ENCODE peak calls at places on chromosomes 4 and X, in five cellular contexts. L is SK-N-SH, H is HepG2, V is K562, J is GM12878. C is an unnamed sample.

GRCh38 chrX:67613366-67613765 is 69.5 kb downstream of the AR start:
- DNase-seq in L (no peak), H (no peak), V (no peak), J (no peak), C (no peak)

GRCh38 chr4:77917601-77918000 is 55.0 kb downstream of the MRPL1 start:
- DNase-seq in L (no peak), H (no peak), V (no peak), J (no peak), C (no peak)

GRCh38 chr4:2116687-2117400 is 57.7 kb downstream of the NAT8L start:
- DNase-seq in L (no peak), H (no peak), V (no peak), J (no peak), C (no peak)

GRCh38 chr4:123299212-123299651 is 97.4 kb upstream of the SPRY1 start:
- DNase-seq in L (no peak), H (no peak), V (no peak), J (no peak), C (no peak)

GRCh38 chr4:107219681-107220080 is 183.6 kb upstream of the DKK2 start:
- DNase-seq in L (no peak), H (no peak), V (no peak), J (no peak), C (no peak)

GRCh38 chr4:81466841-81467671 is 4.7 kb downstream of the RASGEF1B start:
- DNase-seq in L (peak), H (peak), V (peak), J (peak), C (peak)

GRCh38 chrX:118495958-118496762 is 545 bp downstream of the DOCK11 start:
- DNase-seq in L (peak), H (no peak), V (peak), J (no peak), C (peak)

GRCh38 chr4:3399277-3400194 is 42.2 kb upstream of the HGFAC start:
- DNase-seq in L (peak), H (peak), V (peak), J (no peak), C (no peak)

GRCh38 chr4:3470244-3471097 is 7.4 kb downstream of the DOK7 start:
- DNase-seq in L (no peak), H (no peak), V (no peak), J (no peak), C (no peak)

GRCh38 chr4:84279678-84280077 is 219.4 kb downstream of the NKX6-1 start:
- DNase-seq in L (no peak), H (no peak), V (no peak), J (no peak), C (peak)

GRCh38 chr4:74364649-74365491 is at the start of gene EREG:
- DNase-seq in L (peak), H (no peak), V (peak), J (no peak), C (peak)

GRCh38 chr4:183961772-183962171 is 56.7 kb downstream of the STOX2 start:
- DNase-seq in L (no peak), H (no peak), V (no peak), J (no peak), C (no peak)

GRCh38 chr4:183515411-183515810 is 10.6 kb downstream of the ING2 start:
- DNase-seq in L (no peak), H (no peak), V (no peak), J (no peak), C (no peak)

GRCh38 chrX:152652060-152652459 is 14.4 kb downstream of the GABRQ start:
- DNase-seq in L (no peak), H (no peak), V (no peak), J (no peak), C (no peak)

GRCh38 chrX:108736509-108737479 is at the start of gene IRS4:
- DNase-seq in L (peak), H (peak), V (no peak), J (no peak), C (peak)

GRCh38 chr4:151169223-151169622 is 69.8 kb downstream of the RPS3A start:
- DNase-seq in L (peak), H (no peak), V (no peak), J (no peak), C (no peak)

GRCh38 chr4:141580523-141580922 is 55.9 kb upstream of the IL15 start:
- DNase-seq in L (no peak), H (no peak), V (no peak), J (no peak), C (no peak)

GRCh38 chr4:177574446-177574845 is 132.2 kb upstream of the AGA start:
- DNase-seq in L (no peak), H (no peak), V (no peak), J (no peak), C (no peak)

GRCh38 chrX:139949703-139950102 is 15.6 kb downstream of the CXorf66 start:
- DNase-seq in L (no peak), H (no peak), V (no peak), J (no peak), C (no peak)

GRCh38 chr4:15349426-15349825 is 78.4 kb upstream of the C1QTNF7 start:
- DNase-seq in L (no peak), H (no peak), V (no peak), J (no peak), C (no peak)

GRCh38 chr4:190018201-190018920 is 8.7 kb downstream of the FRG2 start:
- DNase-seq in L (no peak), H (no peak), V (no peak), J (no peak), C (no peak)

GRCh38 chr4:78624048-78624447 is 72.5 kb downstream of the ANXA3 start:
- DNase-seq in L (no peak), H (no peak), V (no peak), J (no peak), C (no peak)

GRCh38 chr4:112700679-112701078 is 63.7 kb downstream of the LARP7 start:
- DNase-seq in L (no peak), H (no peak), V (no peak), J (no peak), C (no peak)

GRCh38 chrX:112512509-112512908 is 167.2 kb downstream of the LHFPL1 start:
- DNase-seq in L (no peak), H (no peak), V (no peak), J (no peak), C (no peak)

GRCh38 chr4:3462321-3462789 is 751 bp upstream of the DOK7 start:
- DNase-seq in L (no peak), H (peak), V (no peak), J (no peak), C (no peak)

GRCh38 chr4:83150563-83151330 is 36.2 kb upstream of the PLAC8 start:
- DNase-seq in L (no peak), H (peak), V (no peak), J (no peak), C (no peak)

GRCh38 chr4:183399166-183399565 is 45.3 kb upstream of the CDKN2AIP start:
- DNase-seq in L (peak), H (no peak), V (peak), J (no peak), C (no peak)

GRCh38 chr4:169397762-169398161 is 127.0 kb upstream of the SH3RF1 start:
- DNase-seq in L (no peak), H (no peak), V (no peak), J (no peak), C (no peak)

GRCh38 chr4:165368114-165368513 is 10.7 kb upstream of the CPE start:
- DNase-seq in L (no peak), H (no peak), V (no peak), J (no peak), C (no peak)

GRCh38 chr4:91837608-91838029 is 466.1 kb upstream of the GRID2 start:
- DNase-seq in L (no peak), H (no peak), V (no peak), J (no peak), C (peak)

GRCh38 chrX:118519411-118520205 is 24.0 kb downstream of the DOCK11 start:
- DNase-seq in L (no peak), H (no peak), V (no peak), J (no peak), C (no peak)

GRCh38 chr4:22884157-22884556 is 191.4 kb downstream of the GBA3 start:
- DNase-seq in L (no peak), H (no peak), V (no peak), J (no peak), C (no peak)
- TF ChIP-seq REST in L (no peak), H (no peak), V (no peak), J (no peak), C (no peak)

DNA sequence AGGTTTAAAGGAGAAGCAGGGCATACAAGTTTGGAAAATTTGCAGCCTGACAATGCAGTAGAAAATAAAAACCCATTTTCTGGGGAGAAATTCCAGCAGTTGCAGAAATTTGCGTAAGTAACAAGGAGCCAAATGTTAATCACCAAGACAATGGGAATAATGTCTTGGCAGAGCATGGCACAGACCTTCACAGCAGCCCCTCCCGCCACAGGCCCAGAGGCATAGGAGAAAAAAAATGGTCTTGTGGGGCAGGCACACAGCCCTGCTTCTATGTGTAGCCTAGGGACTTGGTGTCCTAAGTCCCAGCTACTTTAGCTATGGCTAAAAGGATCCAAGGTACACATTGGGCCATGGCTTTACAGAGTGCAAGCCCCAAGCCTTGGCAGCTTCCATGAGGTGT is 65.7 kb downstream of the SPOCK3 start:
- DNase-seq in L (no peak), H (no peak), V (no peak), J (no peak), C (no peak)
- TF ChIP-seq RFX5 in L (no peak), H (no peak), V (no peak), J (no peak), C (no peak)

GRCh38 chrX:39596437-39596836 is 501.3 kb downstream of the BCOR start:
- DNase-seq in L (no peak), H (no peak), V (no peak), J (no peak), C (no peak)
- TF ChIP-seq REST in L (no peak), H (no peak), V (no peak), J (no peak), C (no peak)

GRCh38 chr4:104394409-104394813 is 100.3 kb downstream of the CXXC4 start:
- DNase-seq in L (peak), H (no peak), V (no peak), J (no peak), C (no peak)
- TF ChIP-seq RFX5 in L (no peak), H (no peak), V (no peak), J (no peak), C (no peak)

DNA sequence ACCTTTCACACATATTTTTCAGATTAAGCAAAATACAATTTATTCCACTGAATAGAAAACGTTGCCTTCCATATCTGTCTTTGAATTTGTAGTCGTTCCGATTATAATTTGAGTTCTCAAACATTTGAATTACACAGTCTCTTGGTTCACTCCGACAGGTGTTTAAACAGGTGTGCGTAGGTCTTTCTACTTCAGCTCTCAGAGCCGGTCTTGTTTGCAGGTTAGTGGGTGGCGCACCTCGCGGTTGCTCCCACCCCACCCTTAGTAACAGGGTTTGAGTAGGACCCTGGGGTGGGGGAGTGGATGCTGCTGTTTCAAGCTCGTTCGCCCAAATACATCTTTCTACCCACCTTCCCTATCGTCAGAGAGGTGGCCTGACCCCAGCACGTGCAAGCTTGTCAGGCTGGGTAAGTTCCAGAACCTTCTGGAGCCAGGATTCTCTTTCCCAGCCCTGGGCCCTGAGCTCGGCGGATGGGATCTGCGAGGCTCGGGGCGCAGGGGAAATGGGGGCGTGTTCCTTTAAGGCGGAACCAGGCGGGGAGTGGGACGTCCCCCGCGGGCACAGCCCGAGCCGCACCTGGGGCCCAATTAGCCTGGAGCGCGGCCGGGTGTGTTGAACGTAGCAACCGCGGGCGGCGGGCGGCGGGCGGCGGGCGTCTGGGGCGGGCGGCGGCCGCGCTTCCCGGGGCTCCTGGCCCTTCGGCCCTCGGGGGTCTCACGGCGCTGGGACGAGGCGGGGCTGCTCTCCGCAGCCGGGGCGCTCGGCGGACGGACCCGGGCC is at the start of gene FAM149A:
- DNase-seq in L (no peak), H (no peak), V (no peak), J (no peak), C (peak)
- TF ChIP-seq REST in L (no peak), H (no peak), V (no peak), J (no peak), C (no peak)

GRCh38 chr4:118770741-118771187 is 65.2 kb downstream of the SEC24D start:
- DNase-seq in L (peak), H (no peak), V (no peak), J (no peak), C (no peak)
- TF ChIP-seq RFX5 in L (no peak), H (no peak), V (no peak), J (no peak), C (no peak)